ENCODE peak calls at places on chromosomes 1 and 21, in four cellular contexts. E, Y, H and A are unnamed samples.

GRCh38 chr1:29105822-29106221 is 17.9 kb downstream of the TMEM200B start:
- DNase-seq in E (peak; percentile 30), Y (no peak), H (no peak), A (peak; percentile 68)

GRCh38 chr1:29569971-29570634 is 333.8 kb downstream of the PTPRU start:
- DNase-seq in E (peak; percentile 99), Y (no peak), H (no peak), A (no peak)

GRCh38 chr1:156308078-156308477 is 9.0 kb upstream of the VHLL start:
- DNase-seq in E (no peak), Y (no peak), H (no peak), A (no peak)

GRCh38 chr21:32411366-32412161 is 942 bp upstream of the EVA1C start:
- DNase-seq in E (no peak), Y (peak; percentile 46), H (peak; percentile 92), A (peak; percentile 88)

GRCh38 chr1:34896612-34897011 is 32.8 kb downstream of the DLGAP3 start:
- DNase-seq in E (no peak), Y (no peak), H (no peak), A (no peak)

GRCh38 chr1:39996396-39997004 is 41.6 kb downstream of the MFSD2A start:
- DNase-seq in E (no peak), Y (no peak), H (no peak), A (no peak)

GRCh38 chr1:235632538-235633219 is 16.9 kb downstream of the GNG4 start:
- DNase-seq in E (peak; percentile 53), Y (no peak), H (no peak), A (no peak)

GRCh38 chr1:50251592-50252165 is 143.0 kb downstream of the ELAVL4 start:
- DNase-seq in E (no peak), Y (no peak), H (no peak), A (no peak)

GRCh38 chr1:53091841-53092645 is 30.0 kb downstream of the PODN start:
- DNase-seq in E (peak; percentile 19), Y (no peak), H (no peak), A (peak; percentile 93)

GRCh38 chr1:100188617-100189016 is 10.6 kb upstream of the LRRC39 start:
- DNase-seq in E (peak; percentile 96), Y (no peak), H (no peak), A (no peak)

GRCh38 chr1:32926562-32926961 is 25.4 kb upstream of the TMEM54 start:
- DNase-seq in E (no peak), Y (no peak), H (no peak), A (no peak)

GRCh38 chr1:6134741-6135510 is 45.2 kb downstream of the CHD5 start:
- DNase-seq in E (no peak), Y (no peak), H (no peak), A (no peak)

GRCh38 chr1:207866471-207867135 is 44.3 kb downstream of the CD34 start:
- DNase-seq in E (no peak), Y (no peak), H (peak; percentile 71), A (no peak)

GRCh38 chr21:41678016-41678935 is 88.6 kb downstream of the RIPK4 start:
- DNase-seq in E (peak; percentile 95), Y (no peak), H (peak; percentile 56), A (no peak)

GRCh38 chr1:1021010-1021845 is 1.3 kb downstream of the AGRN start:
- DNase-seq in E (peak; percentile 87), Y (no peak), H (no peak), A (peak; percentile 59)

GRCh38 chr1:99771522-99771921 is 5.1 kb upstream of the FRRS1 start:
- DNase-seq in E (no peak), Y (no peak), H (no peak), A (no peak)

GRCh38 chr21:34762761-34763160 is 94.0 kb downstream of the CLIC6 start:
- DNase-seq in E (no peak), Y (no peak), H (no peak), A (no peak)

GRCh38 chr21:42056468-42056867 is 14.6 kb upstream of the UMODL1 start:
- DNase-seq in E (no peak), Y (no peak), H (no peak), A (no peak)

GRCh38 chr1:67097305-67097704 is 37.5 kb downstream of the C1orf141 start:
- DNase-seq in E (no peak), Y (no peak), H (no peak), A (no peak)

GRCh38 chr1:119968068-119968492 is 71.8 kb upstream of the ADAM30 start:
- DNase-seq in E (peak; percentile 57), Y (peak; percentile 68), H (peak; percentile 75), A (peak; percentile 79)

GRCh38 chr1:25922633-25923567 is 16.7 kb upstream of the STMN1 start:
- DNase-seq in E (no peak), Y (peak; percentile 39), H (peak; percentile 67), A (peak; percentile 49)

GRCh38 chr1:203286161-203286984 is 18.9 kb upstream of the BTG2 start:
- DNase-seq in E (no peak), Y (no peak), H (peak; percentile 55), A (no peak)

GRCh38 chr1:153951801-153952200 is 5.3 kb upstream of the DENND4B start:
- DNase-seq in E (no peak), Y (no peak), H (no peak), A (no peak)

GRCh38 chr1:186550832-186551231 is 89.9 kb upstream of the PDC start:
- DNase-seq in E (no peak), Y (no peak), H (no peak), A (no peak)

GRCh38 chr1:85024736-85025135 is 23.6 kb downstream of the MCOLN3 start:
- DNase-seq in E (no peak), Y (no peak), H (no peak), A (no peak)

GRCh38 chr1:80666073-80666472 is 1134.7 kb upstream of the ADGRL2 start:
- DNase-seq in E (no peak), Y (no peak), H (no peak), A (no peak)

GRCh38 chr21:14685568-14685967 is 139.5 kb upstream of the SAMSN1 start:
- DNase-seq in E (no peak), Y (no peak), H (no peak), A (no peak)

GRCh38 chr1:3898994-3899775 is 887 bp downstream of the C1orf174 start:
- DNase-seq in E (no peak), Y (no peak), H (no peak), A (no peak)

GRCh38 chr1:14778882-14779594 is 180.6 kb downstream of the KAZN start:
- DNase-seq in E (peak; percentile 10), Y (no peak), H (no peak), A (no peak)

GRCh38 chr1:156357977-156358376 is 11.0 kb upstream of the RHBG start:
- DNase-seq in E (no peak), Y (no peak), H (no peak), A (no peak)

GRCh38 chr1:245155186-245156040 is 628 bp downstream of the KIF26B start:
- DNase-seq in E (peak; percentile 35), Y (no peak), H (no peak), A (no peak)

GRCh38 chr1:24324903-24325302 is 5.7 kb downstream of the GRHL3 start:
- DNase-seq in E (no peak), Y (no peak), H (no peak), A (no peak)

GRCh38 chr21:46063227-46063626 is 34.7 kb upstream of the COL6A2 start:
- DNase-seq in E (no peak), Y (no peak), H (peak; percentile 46), A (peak; percentile 29)

GRCh38 chr1:94004924-94005323 is 95.7 kb upstream of the GCLM start:
- DNase-seq in E (no peak), Y (no peak), H (no peak), A (no peak)

GRCh38 chr21:36388835-36389234 is 3.6 kb downstream of the CHAF1B start:
- DNase-seq in E (no peak), Y (no peak), H (no peak), A (peak; percentile 27)

GRCh38 chr1:229536982-229537381 is 21.5 kb downstream of the ABCB10 start:
- DNase-seq in E (no peak), Y (no peak), H (no peak), A (no peak)

GRCh38 chr1:43566382-43567035 is 35.8 kb downstream of the PTPRF start:
- DNase-seq in E (no peak), Y (no peak), H (no peak), A (no peak)

GRCh38 chr21:39852021-39852721 is 15.1 kb upstream of the PCP4 start:
- DNase-seq in E (no peak), Y (no peak), H (no peak), A (no peak)

GRCh38 chr1:92853299-92853698 is 21.5 kb downstream of the RPL5 start:
- DNase-seq in E (no peak), Y (no peak), H (no peak), A (no peak)